ENCODE peak calls at places on chromosomes 6 and 20, in eight cellular contexts. N is germinal center, W is fibroblast of the conjunctiva, Y is chondrocyte, S is HFF-Myc, U is cardiac muscle cell, B is SW 1271, H is Kasumi-1. V is an unnamed sample.

GRCh38 chr20:41047975-41048305 is 19.3 kb downstream of the TOP1 start:
- DNase-seq in W (no peak), Y (no peak), N (peak), U (no peak), S (no peak), H (no peak), B (no peak), V (no peak)

GRCh38 chr6:8434727-8435092 is 635 bp downstream of the SLC35B3 start:
- DNase-seq in H (peak), Y (no peak), B (no peak), S (no peak), U (no peak), N (no peak), W (no peak), V (no peak)

GRCh38 chr6:53347921-53348435 is 772 bp downstream of the ELOVL5 start:
- DNase-seq in B (no peak), H (peak), S (no peak), N (no peak), W (peak), U (peak), Y (no peak), V (peak)

GRCh38 chr20:53855733-53856132 is 214.7 kb downstream of the BCAS1 start:
- DNase-seq in U (no peak), N (no peak), S (no peak), B (no peak), H (no peak), Y (no peak), W (no peak), V (no peak)

GRCh38 chr6:20564269-20564668 is 30.0 kb downstream of the CDKAL1 start:
- DNase-seq in S (no peak), U (peak), W (no peak), Y (no peak), H (peak), N (peak), B (no peak), V (no peak)

GRCh38 chr6:80465513-80465912 is 359.0 kb downstream of the BCKDHB start:
- DNase-seq in N (no peak), H (no peak), B (no peak), Y (no peak), S (no peak), W (no peak), U (no peak), V (no peak)

GRCh38 chr6:18135171-18135570 is 12.7 kb upstream of the NHLRC1 start:
- DNase-seq in Y (no peak), B (no peak), U (no peak), W (no peak), N (no peak), S (no peak), H (no peak), V (no peak)

GRCh38 chr6:92589970-92590369 is 829.4 kb downstream of the EPHA7 start:
- DNase-seq in H (no peak), Y (no peak), U (no peak), S (no peak), B (no peak), W (no peak), N (no peak), V (no peak)

GRCh38 chr6:43923376-43924221 is 153.6 kb downstream of the VEGFA start:
- DNase-seq in N (no peak), H (no peak), Y (no peak), U (no peak), B (no peak), S (no peak), W (peak), V (no peak)

GRCh38 chr20:57111028-57111373 is 155.4 kb downstream of the BMP7 start:
- DNase-seq in W (no peak), B (no peak), Y (no peak), S (no peak), N (no peak), H (no peak), U (no peak), V (no peak)

GRCh38 chr20:35739294-35740163 is 2.5 kb downstream of the RBM39 start:
- DNase-seq in S (no peak), H (peak), B (peak), Y (no peak), W (peak), N (peak), U (no peak), V (no peak)

GRCh38 chr20:33499347-33499746 is 9.5 kb downstream of the CBFA2T2 start:
- DNase-seq in W (no peak), H (no peak), Y (no peak), B (no peak), N (no peak), U (no peak), S (no peak), V (no peak)

GRCh38 chr6:156242206-156242605 is 535.0 kb upstream of the ARID1B start:
- DNase-seq in N (no peak), B (no peak), H (no peak), W (no peak), S (no peak), Y (no peak), U (no peak), V (no peak)

GRCh38 chr6:106799008-106799952 is 169.9 kb downstream of the QRSL1 start:
- DNase-seq in H (no peak), Y (no peak), S (no peak), U (peak), B (no peak), W (no peak), N (no peak), V (peak)